ENCODE peak calls at places on chromosomes 2 and 18, in ten cellular contexts. One of them, this sample, is unnamed.

GRCh38 chr2:109150559-109150958 is 21.6 kb downstream of the SH3RF3 start:
- DNase-seq in GM23248: no peak
- DNase-seq in A549: no peak
- DNase-seq in GM12865: no peak
- DNase-seq in hepatocyte: no peak
- DNase-seq in naive thymus-derived CD4-positive, alpha-beta T cell: no peak
- DNase-seq in left ventricle myocardium inferior: no peak
- DNase-seq in K562: no peak
- DNase-seq in endodermal cell: no peak
- DNase-seq in AG09309: no peak
- DNase-seq in this sample: no peak

GRCh38 chr2:184326076-184326475 is 272.3 kb upstream of the ZNF804A start:
- DNase-seq in GM12865: no peak
- DNase-seq in AG09309: no peak
- DNase-seq in naive thymus-derived CD4-positive, alpha-beta T cell: no peak
- DNase-seq in GM23248: no peak
- DNase-seq in endodermal cell: no peak
- DNase-seq in left ventricle myocardium inferior: no peak
- DNase-seq in hepatocyte: no peak
- DNase-seq in K562: no peak
- DNase-seq in A549: no peak
- DNase-seq in this sample: no peak

GRCh38 chr18:78719821-78720220 is 259.8 kb upstream of the SALL3 start:
- DNase-seq in endodermal cell: no peak
- DNase-seq in K562: no peak
- DNase-seq in GM23248: no peak
- DNase-seq in AG09309: no peak
- DNase-seq in A549: no peak
- DNase-seq in hepatocyte: no peak
- DNase-seq in GM12865: no peak
- DNase-seq in naive thymus-derived CD4-positive, alpha-beta T cell: no peak
- DNase-seq in left ventricle myocardium inferior: no peak
- DNase-seq in this sample: no peak

GRCh38 chr2:74843371-74844298 is 9.7 kb downstream of the HK2 start:
- DNase-seq in left ventricle myocardium inferior: no peak
- DNase-seq in K562: no peak
- DNase-seq in GM23248: peak
- DNase-seq in hepatocyte: peak
- DNase-seq in GM12865: peak
- DNase-seq in endodermal cell: no peak
- DNase-seq in A549: no peak
- DNase-seq in AG09309: no peak
- DNase-seq in naive thymus-derived CD4-positive, alpha-beta T cell: no peak
- DNase-seq in this sample: no peak

GRCh38 chr18:59264651-59265245 is 8.5 kb downstream of the RAX start:
- DNase-seq in GM12865: no peak
- DNase-seq in hepatocyte: no peak
- DNase-seq in naive thymus-derived CD4-positive, alpha-beta T cell: no peak
- DNase-seq in endodermal cell: peak
- DNase-seq in A549: no peak
- DNase-seq in GM23248: no peak
- DNase-seq in AG09309: no peak
- DNase-seq in left ventricle myocardium inferior: no peak
- DNase-seq in K562: no peak
- DNase-seq in this sample: no peak

GRCh38 chr2:239856620-239857285 is 168.4 kb downstream of the NDUFA10 start:
- DNase-seq in AG09309: no peak
- DNase-seq in GM12865: no peak
- DNase-seq in K562: no peak
- DNase-seq in hepatocyte: no peak
- DNase-seq in A549: no peak
- DNase-seq in GM23248: no peak
- DNase-seq in left ventricle myocardium inferior: no peak
- DNase-seq in endodermal cell: peak
- DNase-seq in naive thymus-derived CD4-positive, alpha-beta T cell: no peak
- DNase-seq in this sample: no peak

GRCh38 chr2:174334781-174335604 is at the start of gene SP9:
- DNase-seq in hepatocyte: peak
- DNase-seq in GM12865: no peak
- DNase-seq in GM23248: peak
- DNase-seq in endodermal cell: peak
- DNase-seq in left ventricle myocardium inferior: no peak
- DNase-seq in A549: peak
- DNase-seq in K562: peak
- DNase-seq in naive thymus-derived CD4-positive, alpha-beta T cell: no peak
- DNase-seq in AG09309: peak
- DNase-seq in this sample: no peak

GRCh38 chr2:149617476-149617875 is 29.9 kb upstream of the MMADHC start:
- DNase-seq in GM23248: peak
- DNase-seq in hepatocyte: no peak
- DNase-seq in A549: no peak
- DNase-seq in K562: no peak
- DNase-seq in left ventricle myocardium inferior: no peak
- DNase-seq in endodermal cell: no peak
- DNase-seq in naive thymus-derived CD4-positive, alpha-beta T cell: no peak
- DNase-seq in AG09309: no peak
- DNase-seq in GM12865: no peak
- DNase-seq in this sample: no peak

GRCh38 chr2:28356095-28356911 is 36.4 kb upstream of the FOSL2 start:
- DNase-seq in endodermal cell: peak
- DNase-seq in GM12865: no peak
- DNase-seq in naive thymus-derived CD4-positive, alpha-beta T cell: no peak
- DNase-seq in A549: no peak
- DNase-seq in AG09309: peak
- DNase-seq in K562: peak
- DNase-seq in GM23248: peak
- DNase-seq in hepatocyte: peak
- DNase-seq in left ventricle myocardium inferior: peak
- DNase-seq in this sample: no peak

GRCh38 chr2:65334714-65335113 is 97.7 kb downstream of the SPRED2 start:
- DNase-seq in K562: no peak
- DNase-seq in left ventricle myocardium inferior: no peak
- DNase-seq in GM23248: no peak
- DNase-seq in AG09309: no peak
- DNase-seq in GM12865: no peak
- DNase-seq in naive thymus-derived CD4-positive, alpha-beta T cell: no peak
- DNase-seq in endodermal cell: no peak
- DNase-seq in hepatocyte: no peak
- DNase-seq in A549: no peak
- DNase-seq in this sample: no peak

GRCh38 chr2:9327873-9328352 is 95.4 kb downstream of the ITGB1BP1 start:
- DNase-seq in endodermal cell: no peak
- DNase-seq in hepatocyte: no peak
- DNase-seq in GM23248: no peak
- DNase-seq in GM12865: no peak
- DNase-seq in naive thymus-derived CD4-positive, alpha-beta T cell: no peak
- DNase-seq in K562: no peak
- DNase-seq in A549: no peak
- DNase-seq in left ventricle myocardium inferior: no peak
- DNase-seq in AG09309: no peak
- DNase-seq in this sample: no peak
- H3K4me3 ChIP-seq in endodermal cell: no peak
- H3K4me3 ChIP-seq in hepatocyte: no peak
- H3K4me3 ChIP-seq in GM23248: no peak
- H3K4me3 ChIP-seq in GM12865: no peak
- H3K4me3 ChIP-seq in naive thymus-derived CD4-positive, alpha-beta T cell: no peak
- H3K4me3 ChIP-seq in K562: no peak
- H3K4me3 ChIP-seq in A549: no peak
- H3K4me3 ChIP-seq in left ventricle myocardium inferior: no peak
- H3K4me3 ChIP-seq in AG09309: no peak
- H3K4me3 ChIP-seq in this sample: no peak

GRCh38 chr2:223880779-223881178 is 43.4 kb upstream of the AP1S3 start:
- DNase-seq in AG09309: no peak
- DNase-seq in endodermal cell: no peak
- DNase-seq in naive thymus-derived CD4-positive, alpha-beta T cell: no peak
- DNase-seq in K562: no peak
- DNase-seq in GM12865: no peak
- DNase-seq in left ventricle myocardium inferior: no peak
- DNase-seq in hepatocyte: no peak
- DNase-seq in GM23248: no peak
- DNase-seq in A549: no peak
- DNase-seq in this sample: no peak

GRCh38 chr2:223882715-223883114 is 45.3 kb upstream of the AP1S3 start:
- DNase-seq in hepatocyte: no peak
- DNase-seq in left ventricle myocardium inferior: no peak
- DNase-seq in endodermal cell: no peak
- DNase-seq in K562: no peak
- DNase-seq in GM12865: no peak
- DNase-seq in A549: no peak
- DNase-seq in naive thymus-derived CD4-positive, alpha-beta T cell: no peak
- DNase-seq in GM23248: no peak
- DNase-seq in AG09309: no peak
- DNase-seq in this sample: no peak

GRCh38 chr2:223873672-223874071 is 36.3 kb upstream of the AP1S3 start:
- DNase-seq in hepatocyte: no peak
- DNase-seq in left ventricle myocardium inferior: no peak
- DNase-seq in GM12865: no peak
- DNase-seq in K562: no peak
- DNase-seq in A549: no peak
- DNase-seq in naive thymus-derived CD4-positive, alpha-beta T cell: no peak
- DNase-seq in GM23248: no peak
- DNase-seq in endodermal cell: no peak
- DNase-seq in AG09309: no peak
- DNase-seq in this sample: no peak

DNA sequence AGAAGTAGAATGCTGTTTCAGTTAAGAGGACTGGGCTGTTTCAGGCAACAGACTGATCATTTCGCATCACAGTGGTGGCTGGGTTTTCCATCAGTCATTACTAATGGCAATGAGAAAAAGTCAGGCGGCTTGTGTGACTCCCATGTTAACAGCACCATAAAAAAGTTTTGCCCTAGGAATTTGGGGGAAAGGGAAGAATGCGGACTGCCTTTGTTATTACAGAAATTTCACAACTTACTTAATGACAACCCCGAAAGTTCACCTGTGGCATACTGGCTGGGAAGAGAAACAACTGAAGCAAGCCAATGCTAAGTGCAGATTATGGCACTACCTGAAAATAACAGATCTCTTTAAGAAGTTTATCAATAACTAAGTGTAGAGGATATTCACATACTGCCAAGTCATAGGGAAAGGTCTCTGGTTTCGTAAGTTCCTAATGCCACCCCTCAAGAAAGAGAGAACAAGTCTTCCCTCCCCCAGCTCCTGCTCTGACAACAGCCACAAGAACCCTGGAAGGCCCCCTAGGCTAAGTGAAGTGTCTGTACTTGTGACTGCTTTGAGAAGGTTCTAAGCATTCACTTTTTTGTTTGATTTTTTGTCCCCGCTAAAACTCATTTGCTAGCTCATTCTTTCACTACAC is 40.5 kb upstream of the AP1S3 start:
- DNase-seq in AG09309: no peak
- DNase-seq in left ventricle myocardium inferior: no peak
- DNase-seq in A549: no peak
- DNase-seq in K562: no peak
- DNase-seq in naive thymus-derived CD4-positive, alpha-beta T cell: no peak
- DNase-seq in hepatocyte: no peak
- DNase-seq in GM23248: no peak
- DNase-seq in GM12865: no peak
- DNase-seq in endodermal cell: no peak
- DNase-seq in this sample: no peak
- H3K4me3 ChIP-seq in AG09309: no peak
- H3K4me3 ChIP-seq in left ventricle myocardium inferior: no peak
- H3K4me3 ChIP-seq in A549: no peak
- H3K4me3 ChIP-seq in K562: no peak
- H3K4me3 ChIP-seq in naive thymus-derived CD4-positive, alpha-beta T cell: no peak
- H3K4me3 ChIP-seq in hepatocyte: no peak
- H3K4me3 ChIP-seq in GM23248: no peak
- H3K4me3 ChIP-seq in GM12865: no peak
- H3K4me3 ChIP-seq in endodermal cell: no peak
- H3K4me3 ChIP-seq in this sample: no peak

GRCh38 chr2:144431384-144431783 is 88.5 kb downstream of the ZEB2 start:
- DNase-seq in hepatocyte: no peak
- DNase-seq in GM23248: no peak
- DNase-seq in endodermal cell: peak
- DNase-seq in GM12865: peak
- DNase-seq in AG09309: no peak
- DNase-seq in A549: no peak
- DNase-seq in K562: no peak
- DNase-seq in naive thymus-derived CD4-positive, alpha-beta T cell: no peak
- DNase-seq in left ventricle myocardium inferior: no peak
- DNase-seq in this sample: no peak
- H3K4me3 ChIP-seq in hepatocyte: no peak
- H3K4me3 ChIP-seq in GM23248: no peak
- H3K4me3 ChIP-seq in endodermal cell: peak
- H3K4me3 ChIP-seq in GM12865: no peak
- H3K4me3 ChIP-seq in AG09309: no peak
- H3K4me3 ChIP-seq in A549: no peak
- H3K4me3 ChIP-seq in K562: no peak
- H3K4me3 ChIP-seq in naive thymus-derived CD4-positive, alpha-beta T cell: no peak
- H3K4me3 ChIP-seq in left ventricle myocardium inferior: peak
- H3K4me3 ChIP-seq in this sample: no peak

GRCh38 chr2:231785413-231785812 is 832 bp upstream of the COPS7B start:
- DNase-seq in A549: no peak
- DNase-seq in left ventricle myocardium inferior: no peak
- DNase-seq in endodermal cell: no peak
- DNase-seq in hepatocyte: no peak
- DNase-seq in AG09309: no peak
- DNase-seq in K562: no peak
- DNase-seq in GM12865: peak
- DNase-seq in GM23248: no peak
- DNase-seq in naive thymus-derived CD4-positive, alpha-beta T cell: no peak
- DNase-seq in this sample: no peak
- H3K4me3 ChIP-seq in A549: no peak
- H3K4me3 ChIP-seq in left ventricle myocardium inferior: peak
- H3K4me3 ChIP-seq in endodermal cell: peak
- H3K4me3 ChIP-seq in hepatocyte: no peak
- H3K4me3 ChIP-seq in AG09309: no peak
- H3K4me3 ChIP-seq in K562: peak
- H3K4me3 ChIP-seq in GM12865: peak
- H3K4me3 ChIP-seq in GM23248: peak
- H3K4me3 ChIP-seq in naive thymus-derived CD4-positive, alpha-beta T cell: peak
- H3K4me3 ChIP-seq in this sample: peak